ENCODE peak calls at places on chromosomes 3 and 15, in nine cellular contexts. Y, P, U, V, K, D, F, B and M are unnamed samples.

GRCh38 chr3:100496711-100497261 is 4.4 kb downstream of the TMEM45A start:
- DNase-seq in Y (no peak), P (no peak), U (no peak), V (no peak), K (no peak), D (no peak), F (no peak), B (no peak), M (no peak)

GRCh38 chr15:65404196-65404872 is 18.4 kb downstream of the IGDCC4 start:
- DNase-seq in Y (no peak), P (no peak), U (no peak), V (no peak), K (no peak), D (no peak), F (no peak), B (no peak), M (no peak)

GRCh38 chr3:63631670-63632069 is 20.8 kb upstream of the SNTN start:
- DNase-seq in Y (no peak), P (no peak), U (no peak), V (no peak), K (no peak), D (no peak), F (no peak), B (no peak), M (no peak)

GRCh38 chr3:37129871-37130270 is 44.5 kb downstream of the LRRFIP2 start:
- DNase-seq in Y (no peak), P (no peak), U (peak; percentile 41), V (no peak), K (no peak), D (no peak), F (no peak), B (no peak), M (no peak)

GRCh38 chr3:195705081-195705991 is 15.4 kb upstream of the MUC20 start:
- DNase-seq in Y (no peak), P (no peak), U (no peak), V (no peak), K (peak; percentile 59), D (no peak), F (no peak), B (no peak), M (no peak)

GRCh38 chr3:33440328-33440577 is at the start of gene UBP1:
- DNase-seq in Y (no peak), P (no peak), U (no peak), V (no peak), K (no peak), D (no peak), F (peak; percentile 100), B (peak; percentile 100), M (no peak)

GRCh38 chr15:66860844-66861243 is 158.8 kb downstream of the SMAD6 start:
- DNase-seq in Y (no peak), P (no peak), U (no peak), V (no peak), K (no peak), D (peak; percentile 47), F (no peak), B (no peak), M (no peak)

GRCh38 chr15:36814708-36815107 is 235.3 kb downstream of the CDIN1 start:
- DNase-seq in Y (no peak), P (no peak), U (peak; percentile 4), V (no peak), K (peak; percentile 52), D (no peak), F (no peak), B (no peak), M (no peak)

GRCh38 chr3:47577583-47578118 is 1.0 kb downstream of the CSPG5 start:
- DNase-seq in Y (no peak), P (no peak), U (no peak), V (no peak), K (no peak), D (no peak), F (peak; percentile 10), B (peak; percentile 50), M (no peak)

GRCh38 chr3:155101398-155101797 is 21.3 kb downstream of the MME start:
- DNase-seq in Y (no peak), P (peak; percentile 32), U (no peak), V (no peak), K (no peak), D (no peak), F (no peak), B (no peak), M (no peak)

GRCh38 chr15:38530113-38530512 is 34.5 kb downstream of the RASGRP1 start:
- DNase-seq in Y (no peak), P (no peak), U (no peak), V (no peak), K (no peak), D (no peak), F (no peak), B (no peak), M (no peak)

GRCh38 chr15:50134524-50135024 is 15.5 kb upstream of the ATP8B4 start:
- DNase-seq in Y (no peak), P (no peak), U (peak; percentile 64), V (no peak), K (no peak), D (no peak), F (no peak), B (no peak), M (no peak)

GRCh38 chr3:172557515-172558220 is 34.4 kb upstream of the TNFSF10 start:
- DNase-seq in Y (no peak), P (no peak), U (peak; percentile 38), V (no peak), K (no peak), D (no peak), F (no peak), B (no peak), M (no peak)

GRCh38 chr3:89372456-89372855 is 265.0 kb downstream of the EPHA3 start:
- DNase-seq in Y (no peak), P (no peak), U (peak; percentile 17), V (no peak), K (no peak), D (no peak), F (no peak), B (no peak), M (no peak)

GRCh38 chr3:10628902-10629700 is 123.7 kb upstream of the ATP2B2 start:
- DNase-seq in Y (peak; percentile 15), P (no peak), U (no peak), V (no peak), K (no peak), D (no peak), F (no peak), B (no peak), M (peak; percentile 74)

GRCh38 chr3:11509175-11510000 is 134.3 kb downstream of the VGLL4 start:
- DNase-seq in Y (peak; percentile 25), P (peak; percentile 68), U (no peak), V (peak; percentile 93), K (peak; percentile 55), D (no peak), F (peak; percentile 63), B (peak; percentile 67), M (no peak)

GRCh38 chr3:106341090-106341489 is 472.3 kb upstream of the CBLB start:
- DNase-seq in Y (no peak), P (no peak), U (no peak), V (no peak), K (no peak), D (no peak), F (no peak), B (no peak), M (no peak)

GRCh38 chr15:31239409-31239808 is 87.2 kb upstream of the KLF13 start:
- DNase-seq in Y (no peak), P (no peak), U (no peak), V (no peak), K (no peak), D (peak; percentile 37), F (no peak), B (no peak), M (no peak)

GRCh38 chr15:33328105-33328504 is 17.3 kb downstream of the RYR3 start:
- DNase-seq in Y (no peak), P (no peak), U (no peak), V (no peak), K (no peak), D (no peak), F (no peak), B (no peak), M (no peak)

GRCh38 chr3:142057331-142057725 is 92.0 kb downstream of the TFDP2 start:
- DNase-seq in Y (no peak), P (no peak), U (no peak), V (no peak), K (no peak), D (no peak), F (no peak), B (no peak), M (no peak)

GRCh38 chr3:128367726-128368125 is 99.0 kb downstream of the DNAJB8 start:
- DNase-seq in Y (no peak), P (no peak), U (no peak), V (no peak), K (no peak), D (no peak), F (no peak), B (no peak), M (no peak)

GRCh38 chr3:186909078-186909853 is 21.1 kb upstream of the ST6GAL1 start:
- DNase-seq in Y (no peak), P (no peak), U (no peak), V (no peak), K (peak; percentile 46), D (no peak), F (peak; percentile 73), B (peak; percentile 55), M (no peak)

GRCh38 chr15:81003023-81003350 is 2.3 kb downstream of the TLNRD1 start:
- DNase-seq in Y (no peak), P (no peak), U (no peak), V (no peak), K (no peak), D (peak; percentile 63), F (no peak), B (no peak), M (no peak)
- H3K27ac ChIP-seq in Y (no peak overlapping the region), P (peak overlapping the region; percentile 93), U (no peak overlapping the region), V (no peak overlapping the region), K (peak overlapping the region; percentile 99), D (no peak overlapping the region), F (peak overlapping the region; percentile 12), B (peak overlapping the region; percentile 99), M (no peak overlapping the region)

GRCh38 chr15:47820780-47821319 is 103.5 kb downstream of the SEMA6D start:
- DNase-seq in Y (no peak), P (peak; percentile 13), U (peak; percentile 72), V (no peak), K (no peak), D (no peak), F (no peak), B (no peak), M (no peak)
- H3K27ac ChIP-seq in Y (no peak overlapping the region), P (no peak overlapping the region), U (no peak overlapping the region), V (no peak overlapping the region), K (no peak overlapping the region), D (peak overlapping the region; percentile 69), F (no peak overlapping the region), B (no peak overlapping the region), M (no peak overlapping the region)

GRCh38 chr3:110710156-110710555 is 361.5 kb upstream of the NECTIN3 start:
- DNase-seq in Y (no peak), P (no peak), U (no peak), V (no peak), K (no peak), D (no peak), F (no peak), B (no peak), M (no peak)
- H3K27ac ChIP-seq in Y (no peak overlapping the region), P (no peak overlapping the region), U (no peak overlapping the region), V (no peak overlapping the region), K (no peak overlapping the region), D (no peak overlapping the region), F (no peak overlapping the region), B (no peak overlapping the region), M (no peak overlapping the region)

DNA sequence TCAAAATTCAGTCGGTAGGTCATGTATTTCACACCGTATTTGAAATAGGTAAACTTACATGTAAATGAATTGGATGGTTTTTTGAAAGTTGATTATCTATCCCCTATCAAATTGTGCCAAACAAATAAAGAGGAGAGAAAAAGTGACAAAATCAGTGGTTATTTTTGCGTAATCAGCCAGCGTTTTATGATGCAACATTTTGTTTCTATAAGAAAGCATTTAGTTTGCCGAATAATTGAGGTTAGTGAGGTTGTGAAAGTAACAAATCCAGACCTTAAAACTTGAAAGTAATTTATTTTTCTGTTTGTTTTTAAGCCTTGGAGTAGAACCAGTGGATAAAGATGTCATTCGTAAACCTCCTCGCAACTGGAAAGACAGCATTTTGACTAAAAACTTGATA is 29.3 kb downstream of the ASTE1 start:
- DNase-seq in Y (no peak), P (no peak), U (no peak), V (no peak), K (no peak), D (no peak), F (no peak), B (no peak), M (no peak)
- H3K27ac ChIP-seq in Y (no peak overlapping the region), P (no peak overlapping the region), U (no peak overlapping the region), V (no peak overlapping the region), K (no peak overlapping the region), D (no peak overlapping the region), F (no peak overlapping the region), B (no peak overlapping the region), M (no peak overlapping the region)